ENCODE peak calls at places on chromosomes 13 and 19, in four cellular contexts. V, K, C and X are unnamed samples.

GRCh38 chr19:40147693-40148347 is 43.4 kb upstream of the MAP3K10 start:
- ATAC-seq in V (no peak), K (peak; percentile 42), C (peak; percentile 82), X (peak; percentile 83)

GRCh38 chr19:46361915-46362314 is 15.0 kb downstream of the PPP5C start:
- ATAC-seq in V (peak; percentile 88), K (no peak), C (no peak), X (no peak)

GRCh38 chr19:38908854-38909253 is 3.1 kb downstream of the CCER2 start:
- ATAC-seq in V (no peak), K (peak; percentile 12), C (no peak), X (no peak)

GRCh38 chr19:32303193-32303592 is 42.2 kb upstream of the ZNF507 start:
- ATAC-seq in V (no peak), K (no peak), C (no peak), X (no peak)

GRCh38 chr13:66859934-66860867 is 369.9 kb downstream of the PCDH9 start:
- ATAC-seq in V (no peak), K (no peak), C (no peak), X (no peak)

GRCh38 chr13:100208596-100208995 is 119.7 kb downstream of the PCCA start:
- ATAC-seq in V (no peak), K (no peak), C (no peak), X (no peak)

GRCh38 chr19:2167896-2168618 is 4.3 kb downstream of the DOT1L start:
- ATAC-seq in V (no peak), K (no peak), C (no peak), X (no peak)

GRCh38 chr19:7297742-7298141 is 3.5 kb upstream of the INSR start:
- ATAC-seq in V (no peak), K (no peak), C (no peak), X (no peak)

GRCh38 chr19:3725640-3726310 is 17.6 kb downstream of the TJP3 start:
- ATAC-seq in V (no peak), K (no peak), C (no peak), X (peak; percentile 32)

GRCh38 chr19:47377208-47377701 is 28.1 kb downstream of the DHX34 start:
- ATAC-seq in V (no peak), K (no peak), C (peak; percentile 30), X (no peak)

GRCh38 chr13:49810464-49810824 is 18.0 kb upstream of the KPNA3 start:
- ATAC-seq in V (no peak), K (no peak), C (no peak), X (peak; percentile 62)

GRCh38 chr19:35206379-35206778 is 22.2 kb downstream of the FAM187B start:
- ATAC-seq in V (peak; percentile 65), K (peak; percentile 68), C (no peak), X (no peak)

GRCh38 chr19:7363225-7363624 is 14.5 kb downstream of the ARHGEF18 start:
- ATAC-seq in V (no peak), K (no peak), C (no peak), X (no peak)

GRCh38 chr19:54281008-54281728 is at the start of gene LILRB2:
- ATAC-seq in V (no peak), K (no peak), C (no peak), X (no peak)

GRCh38 chr13:30832845-30833332 is 73.2 kb upstream of the MEDAG start:
- ATAC-seq in V (no peak), K (peak; percentile 70), C (no peak), X (peak; percentile 58)

GRCh38 chr13:37406031-37406430 is 192.5 kb downstream of the POSTN start:
- ATAC-seq in V (no peak), K (no peak), C (no peak), X (no peak)

GRCh38 chr13:77056886-77057285 is 29.9 kb upstream of the FBXL3 start:
- ATAC-seq in V (no peak), K (no peak), C (no peak), X (no peak)

GRCh38 chr19:40392894-40393517 is 3.0 kb upstream of the HIPK4 start:
- ATAC-seq in V (no peak), K (no peak), C (peak; percentile 78), X (peak; percentile 83)

GRCh38 chr19:1428738-1429391 is 9.3 kb upstream of the RPS15 start:
- ATAC-seq in V (no peak), K (no peak), C (no peak), X (no peak)

GRCh38 chr19:10209305-10209704 is 14.6 kb upstream of the DNMT1 start:
- ATAC-seq in V (no peak), K (no peak), C (no peak), X (no peak)

GRCh38 chr13:76816394-76816793 is 69.8 kb downstream of the KCTD12 start:
- ATAC-seq in V (no peak), K (peak; percentile 51), C (no peak), X (no peak)

GRCh38 chr19:46221981-46222610 is 7.4 kb upstream of the IGFL1 start:
- ATAC-seq in V (no peak), K (no peak), C (peak; percentile 86), X (peak; percentile 89)

GRCh38 chr13:94329277-94329676 is 150.2 kb downstream of the DCT start:
- ATAC-seq in V (no peak), K (no peak), C (no peak), X (no peak)

GRCh38 chr19:9126900-9127405 is at the start of gene OR7G3:
- ATAC-seq in V (no peak), K (no peak), C (no peak), X (no peak)

GRCh38 chr13:28408235-28408848 is 86.6 kb downstream of the FLT1 start:
- ATAC-seq in V (no peak), K (no peak), C (no peak), X (peak; percentile 76)

GRCh38 chr19:32537626-32538025 is 43.4 kb upstream of the PDCD5 start:
- ATAC-seq in V (no peak), K (no peak), C (no peak), X (no peak)

GRCh38 chr13:111278258-111278657 is 42.2 kb upstream of the TEX29 start:
- ATAC-seq in V (no peak), K (no peak), C (no peak), X (no peak)

GRCh38 chr13:68940049-68940448 is 1167.6 kb upstream of the ATXN8OS start:
- ATAC-seq in V (no peak), K (no peak), C (no peak), X (no peak)

GRCh38 chr19:49413348-49413747 is 9.9 kb downstream of the PTH2 start:
- ATAC-seq in V (no peak), K (no peak), C (no peak), X (no peak)